ENCODE peak calls at places on chromosomes 11 and 22, in eight cellular contexts. M is GM23338, Y is K562, X is endothelial cell of umbilical vein, S is H1, H is HepG2, I is GM12878, V is SK-N-MC. U is an unnamed sample.

GRCh38 chr11:128040603-128041002 is 546.8 kb downstream of the ETS1 start:
- DNase-seq in M (no peak), Y (no peak), X (peak), S (no peak), H (no peak), I (no peak), V (no peak), U (no peak)

GRCh38 chr11:33891714-33892327 is at the start of gene LMO2:
- DNase-seq in M (no peak), Y (peak), X (no peak), S (no peak), H (no peak), I (no peak), V (no peak), U (no peak)

GRCh38 chr22:24051028-24051427 is 39.9 kb downstream of the CABIN1 start:
- DNase-seq in M (no peak), Y (no peak), X (no peak), S (no peak), H (no peak), I (no peak), V (no peak), U (no peak)

GRCh38 chr22:17774206-17774927 is at the start of gene BID:
- DNase-seq in M (peak), Y (peak), X (peak), S (no peak), H (no peak), I (no peak), V (no peak), U (no peak)

GRCh38 chr22:46143491-46144147 is 6.7 kb upstream of the PPARA start:
- DNase-seq in M (no peak), Y (no peak), X (no peak), S (no peak), H (no peak), I (no peak), V (no peak), U (no peak)

GRCh38 chr22:20885557-20886323 is 26.9 kb downstream of the SNAP29 start:
- DNase-seq in M (peak), Y (peak), X (peak), S (peak), H (peak), I (no peak), V (no peak), U (peak)

GRCh38 chr22:17358394-17358793 is 10.9 kb upstream of the CECR2 start:
- DNase-seq in M (no peak), Y (no peak), X (no peak), S (no peak), H (no peak), I (no peak), V (no peak), U (no peak)

GRCh38 chr11:117421041-117421440 is 93.4 kb downstream of the CEP164 start:
- DNase-seq in M (no peak), Y (no peak), X (no peak), S (no peak), H (no peak), I (no peak), V (no peak), U (no peak)

GRCh38 chr22:32916025-32916424 is 114.5 kb downstream of the TIMP3 start:
- DNase-seq in M (no peak), Y (no peak), X (no peak), S (no peak), H (no peak), I (no peak), V (no peak), U (no peak)

GRCh38 chr11:796565-797299 is 1.3 kb downstream of the SLC25A22 start:
- DNase-seq in M (no peak), Y (peak), X (no peak), S (no peak), H (peak), I (no peak), V (no peak), U (no peak)

GRCh38 chr11:794013-794765 is 3.9 kb downstream of the SLC25A22 start:
- DNase-seq in M (no peak), Y (no peak), X (no peak), S (no peak), H (no peak), I (no peak), V (no peak), U (no peak)

GRCh38 chr11:797300-798092 is 585 bp downstream of the SLC25A22 start:
- DNase-seq in M (peak), Y (peak), X (peak), S (no peak), H (peak), I (no peak), V (peak), U (no peak)

GRCh38 chr11:794766-795637 is 3.1 kb downstream of the SLC25A22 start:
- DNase-seq in M (no peak), Y (no peak), X (no peak), S (no peak), H (no peak), I (no peak), V (no peak), U (no peak)

DNA sequence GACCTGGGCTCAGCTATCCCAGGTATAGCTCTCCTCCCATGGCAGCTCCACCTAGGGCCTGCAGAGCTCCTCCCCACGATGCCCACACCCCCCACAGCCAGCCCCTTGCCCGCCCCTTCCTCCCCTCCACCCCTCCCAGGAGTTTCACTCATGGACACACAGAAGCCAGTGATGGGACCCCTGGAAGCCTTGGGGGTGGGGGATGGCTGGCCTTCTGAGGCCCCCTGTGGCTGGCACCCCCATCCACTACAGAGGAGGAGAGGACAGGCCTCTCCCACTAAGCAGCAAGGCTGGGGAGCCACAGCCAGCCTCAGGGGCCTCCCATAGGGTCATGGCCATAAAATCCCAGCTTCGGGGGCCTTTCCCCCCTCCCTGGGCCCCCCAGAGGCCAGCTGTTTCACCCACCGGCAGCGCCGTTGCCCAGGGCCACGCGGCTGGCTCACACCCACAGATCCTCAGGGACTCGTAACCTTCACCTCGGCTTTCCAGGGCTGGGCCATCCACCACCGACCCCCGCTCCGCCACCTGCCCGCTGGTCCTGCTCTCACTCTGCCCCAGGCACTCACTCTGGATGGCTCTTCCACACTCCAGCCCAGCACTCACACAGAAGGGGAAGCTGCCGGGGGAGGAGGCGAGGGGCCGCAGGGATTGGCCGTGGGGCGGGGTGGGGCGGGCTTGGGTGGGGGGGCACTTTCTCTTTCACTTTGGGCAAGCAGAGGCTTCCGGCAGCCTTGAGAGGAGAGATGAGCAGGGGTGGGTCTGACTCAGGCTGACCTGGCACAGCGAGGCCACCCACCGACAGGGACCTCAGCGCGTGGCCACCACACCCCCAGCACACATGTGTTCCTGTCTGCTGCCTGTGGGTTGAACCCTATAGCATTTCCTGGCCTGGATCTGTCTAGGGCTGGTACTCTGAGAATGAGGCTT is 2.2 kb downstream of the SLC25A22 start:
- DNase-seq in M (peak), Y (peak), X (peak), S (no peak), H (peak), I (no peak), V (no peak), U (no peak)
- TF ChIP-seq POLR2AphosphoS5 in M (no peak), Y (no peak), X (no peak), S (no peak), H (peak), I (peak), V (peak), U (no peak)

DNA sequence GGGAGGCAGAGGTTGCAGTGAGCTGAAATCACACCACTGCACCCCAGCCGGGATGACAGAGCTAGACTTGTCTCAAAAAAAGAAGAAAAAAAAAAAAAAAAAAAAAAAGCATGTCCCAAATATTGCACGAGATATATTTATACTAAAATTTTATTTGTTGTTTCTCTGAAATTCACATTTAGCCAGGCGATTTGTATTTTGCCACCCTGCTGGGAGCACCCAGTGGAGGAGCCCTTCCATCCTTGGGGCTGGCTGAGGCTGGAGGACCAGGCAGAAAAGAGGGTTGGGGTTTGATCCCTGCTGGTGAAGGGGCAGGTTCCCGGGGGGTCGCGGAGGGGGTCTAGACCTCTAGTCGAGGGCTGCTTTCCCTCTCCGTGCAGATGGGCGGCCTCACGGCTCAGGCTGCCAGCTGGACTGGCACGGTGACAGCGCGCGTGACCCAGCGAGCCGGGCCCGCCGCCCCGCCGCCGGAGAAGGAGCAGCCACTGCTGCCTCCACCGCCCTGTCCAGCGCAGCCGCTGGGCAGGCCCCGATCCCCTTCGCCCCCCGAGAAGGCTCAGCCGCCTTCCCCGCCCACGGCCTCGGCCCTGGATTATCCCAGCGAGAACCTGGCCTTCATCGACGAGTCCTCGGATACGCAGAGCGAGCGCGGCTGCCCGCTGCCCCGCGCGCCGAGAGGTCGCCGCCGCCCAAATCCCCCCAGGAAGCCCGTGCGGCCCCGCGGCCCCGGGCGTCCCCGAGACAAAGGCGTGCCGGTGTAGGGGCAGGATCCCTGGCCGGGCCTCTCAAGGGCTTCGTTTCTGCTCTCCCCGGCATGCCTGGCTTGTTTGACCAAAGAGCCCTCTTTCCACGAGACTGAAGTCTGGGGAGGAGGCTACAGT is 952 bp upstream of the CATSPERZ start:
- DNase-seq in M (peak), Y (no peak), X (peak), S (no peak), H (no peak), I (no peak), V (no peak), U (no peak)
- TF ChIP-seq EZH2 in M (peak), Y (no peak), X (no peak), S (peak), H (no peak), I (no peak), V (no peak), U (no peak)

DNA sequence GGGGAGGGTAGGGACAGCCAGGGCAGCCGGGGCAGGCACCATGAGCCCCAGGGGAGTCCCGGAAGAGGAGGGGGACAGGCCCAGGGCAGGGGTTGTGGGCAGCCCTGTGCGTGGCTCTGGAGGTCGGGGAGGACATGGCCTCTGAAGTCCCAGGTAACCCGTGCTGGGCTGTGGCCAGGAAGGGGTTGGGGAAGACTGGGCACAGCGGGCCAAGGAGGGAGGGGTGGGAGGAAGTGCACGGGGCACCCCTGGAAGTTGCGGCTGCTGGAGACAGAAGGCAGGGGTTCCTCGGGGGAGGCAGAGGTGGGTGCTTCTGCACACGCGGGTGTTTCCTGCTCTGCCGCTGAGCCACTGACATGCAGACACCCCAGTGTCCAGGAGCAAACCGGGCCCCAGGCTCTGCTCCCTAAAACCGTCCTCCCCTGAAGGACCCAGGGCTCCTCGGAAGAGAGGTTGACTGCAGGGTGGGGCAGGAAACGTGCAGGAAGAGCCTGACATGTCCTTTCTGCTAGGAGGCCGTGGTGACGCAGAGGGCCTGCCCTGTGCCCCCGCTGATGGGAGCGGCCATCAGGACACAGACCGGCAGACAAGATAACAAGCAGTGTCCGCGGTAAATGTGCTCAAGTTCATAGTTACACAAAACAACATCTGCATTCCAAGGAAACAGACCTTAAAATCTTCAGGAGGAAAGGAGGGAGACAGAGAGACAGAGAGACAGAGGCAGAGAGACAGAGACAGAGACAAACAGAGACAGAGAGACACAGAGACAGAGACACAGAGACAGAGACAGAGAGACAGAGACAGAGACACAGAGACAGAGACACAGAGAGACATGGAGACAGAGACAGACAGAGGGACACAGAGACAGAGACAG is 5.7 kb downstream of the TNNI2 start:
- DNase-seq in M (no peak), Y (peak), X (no peak), S (no peak), H (no peak), I (no peak), V (no peak), U (no peak)
- TF ChIP-seq POLR2AphosphoS5 in M (no peak), Y (peak), X (no peak), S (no peak), H (no peak), I (no peak), V (no peak), U (no peak)

DNA sequence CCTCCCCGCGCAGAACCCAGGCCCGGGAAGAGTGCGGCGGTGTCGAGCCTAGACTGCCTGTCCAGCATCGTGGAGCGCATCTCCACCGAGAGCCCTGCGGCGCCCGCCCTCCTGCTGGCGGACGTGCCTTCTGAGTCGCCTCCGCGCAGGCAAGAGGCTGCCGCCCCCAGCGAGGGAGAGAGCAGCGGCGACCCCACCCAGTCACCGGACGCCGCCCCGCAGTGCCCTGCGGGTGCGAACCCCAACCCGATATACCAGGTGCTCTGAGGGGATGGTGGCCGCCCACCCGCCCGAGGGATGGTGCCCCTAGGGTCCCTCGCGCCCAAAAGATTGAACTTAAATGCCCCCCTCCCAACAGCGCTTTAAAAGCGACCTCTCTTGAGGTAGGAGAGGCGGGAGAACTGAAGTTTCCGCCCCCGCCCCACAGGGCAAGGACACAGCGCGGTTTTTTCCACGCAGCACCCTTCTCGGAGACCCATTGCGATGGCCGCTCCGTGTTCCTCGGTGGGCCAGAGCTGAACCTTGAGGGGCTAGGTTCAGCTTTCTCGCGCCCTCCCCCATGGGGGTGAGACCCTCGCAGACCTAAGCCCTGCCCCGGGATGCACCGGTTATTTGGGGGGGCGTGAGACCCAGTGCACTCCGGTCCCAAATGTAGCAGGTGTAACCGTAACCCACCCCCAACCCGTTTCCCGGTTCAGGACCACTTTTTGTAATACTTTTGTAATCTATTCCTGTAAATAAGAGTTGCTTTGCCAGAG is 2.0 kb downstream of the MYOD1 start:
- DNase-seq in M (no peak), Y (no peak), X (no peak), S (no peak), H (no peak), I (no peak), V (no peak), U (no peak)
- TF ChIP-seq EZH2 in M (peak), Y (no peak), X (peak), S (peak), H (no peak), I (no peak), V (no peak), U (no peak)

DNA sequence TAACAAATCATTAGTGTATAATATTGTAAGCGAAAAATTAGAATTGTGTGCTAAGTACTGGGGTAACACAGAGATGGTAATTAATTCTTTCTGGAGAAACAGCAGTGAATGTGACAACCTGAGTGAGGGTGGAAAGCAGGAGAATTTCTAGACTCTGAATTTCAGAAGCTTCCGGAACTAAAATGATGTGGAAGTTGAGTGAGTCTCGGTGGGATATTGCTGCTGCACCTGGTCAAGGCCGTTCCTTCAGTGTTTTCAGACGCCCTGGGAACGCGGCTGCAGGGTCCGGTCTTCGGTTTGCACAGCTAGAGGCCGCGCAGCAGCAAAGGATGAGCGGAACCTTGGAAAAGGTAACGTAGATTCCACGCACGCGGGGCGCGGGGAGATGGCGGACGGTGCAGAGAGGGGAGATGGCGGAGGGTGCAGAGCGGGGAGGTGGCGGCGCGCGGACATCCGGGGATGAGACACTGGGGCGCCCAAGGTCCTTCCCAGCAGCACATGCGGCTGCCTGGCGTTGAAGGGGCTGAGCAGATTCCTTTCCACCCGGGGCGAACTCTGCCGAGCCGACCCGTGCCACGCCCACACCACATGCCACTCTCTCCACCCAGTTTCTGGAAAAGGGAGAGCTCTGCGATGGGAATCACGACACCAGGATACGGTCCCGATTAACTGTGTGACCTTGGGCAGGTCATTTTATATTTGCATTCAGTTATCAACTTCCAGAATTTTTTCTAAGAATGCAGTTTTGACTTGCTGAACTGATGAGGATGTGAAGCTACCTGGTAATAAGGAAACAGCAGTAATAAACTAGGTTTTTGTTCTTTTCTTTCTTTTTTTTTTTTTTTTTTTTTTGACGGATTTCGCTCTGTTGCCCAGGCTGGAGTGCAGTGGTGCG is at the start of gene MRPL48:
- DNase-seq in M (peak), Y (peak), X (peak), S (peak), H (peak), I (peak), V (peak), U (peak)
- TF ChIP-seq POLR2AphosphoS5 in M (peak), Y (peak), X (no peak), S (peak), H (peak), I (peak), V (peak), U (peak)

GRCh38 chr11:120211522-120212258 is 858 bp downstream of the OAF start:
- DNase-seq in M (no peak), Y (no peak), X (peak), S (no peak), H (no peak), I (no peak), V (no peak), U (no peak)
- TF ChIP-seq EZH2 in M (peak), Y (no peak), X (no peak), S (peak), H (no peak), I (no peak), V (no peak), U (no peak)

GRCh38 chr11:122177238-122177637 is 61.2 kb upstream of the BLID start:
- DNase-seq in M (no peak), Y (no peak), X (no peak), S (no peak), H (no peak), I (no peak), V (no peak), U (no peak)
- TF ChIP-seq POLR2AphosphoS5 in M (no peak), Y (no peak), X (no peak), S (no peak), H (no peak), I (no peak), V (no peak), U (no peak)

DNA sequence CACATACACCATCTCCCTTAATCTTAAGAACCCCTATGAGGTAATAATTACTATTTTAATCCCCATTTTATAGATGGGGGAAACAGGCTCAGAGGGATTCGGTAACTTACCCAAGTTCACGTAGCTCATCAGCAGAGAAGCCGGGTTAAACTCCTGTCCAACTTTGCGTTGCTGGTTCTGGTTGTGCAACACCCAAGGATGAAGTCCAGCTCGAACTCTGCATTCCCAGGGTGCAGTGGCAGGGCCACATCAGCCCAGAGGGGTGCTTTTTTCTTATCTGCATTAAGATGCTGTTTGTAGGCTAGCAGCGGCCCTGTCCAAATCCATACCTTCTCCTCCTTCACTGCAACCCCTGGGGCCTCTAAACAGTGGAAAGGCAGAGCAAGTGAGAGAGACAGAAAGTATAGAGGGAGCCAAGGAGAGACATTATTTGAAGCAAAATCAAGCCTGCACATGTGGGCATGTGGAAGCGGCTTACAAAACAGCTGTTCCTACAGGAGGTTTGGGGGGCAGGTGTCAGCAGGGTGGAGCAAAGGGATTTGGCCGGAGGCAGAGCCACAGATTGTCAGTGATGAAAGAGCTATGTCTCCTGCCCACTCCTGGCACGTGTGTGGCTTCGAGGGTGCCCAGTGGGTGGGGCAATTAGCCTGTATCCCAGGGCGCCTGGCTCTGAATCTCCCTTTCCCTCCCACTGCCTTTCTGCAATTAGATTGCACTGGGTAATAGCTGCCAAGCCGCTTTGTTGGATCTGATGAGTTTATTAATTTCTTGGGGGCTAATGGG is 129.5 kb upstream of the TBCEL start:
- DNase-seq in M (no peak), Y (no peak), X (no peak), S (no peak), H (no peak), I (no peak), V (no peak), U (no peak)
- TF ChIP-seq EZH2 in M (no peak), Y (no peak), X (no peak), S (no peak), H (no peak), I (no peak), V (no peak), U (no peak)

U was measured in HCT116.